ENCODE peak calls at places on chromosome 21, in seven cellular contexts. L is mammary epithelial cell, N is BE2C, A is fibroblast of mammary gland, Q is nephron progenitor cell, J is tibial artery, V is PC-3. C is an unnamed sample.
A peak's percentile ranks its signal among the peaks of the same experiment; 100 is the strongest.

GRCh38 chr21:15190837-15191236 is 126.0 kb upstream of the NRIP1 start:
- DNase-seq in J (no peak), V (peak; percentile 41), A (no peak), L (no peak), N (no peak), Q (no peak), C (no peak)

GRCh38 chr21:33871171-33871570 is 44.4 kb downstream of the ATP5PO start:
- DNase-seq in Q (no peak), J (no peak), N (no peak), A (peak; percentile 37), V (no peak), L (peak; percentile 35), C (no peak)

GRCh38 chr21:39108291-39109162 is 74.7 kb downstream of the PSMG1 start:
- DNase-seq in Q (no peak), V (no peak), N (no peak), L (no peak), J (no peak), A (no peak), C (no peak)

GRCh38 chr21:42465008-42465878 is 30.8 kb downstream of the RSPH1 start:
- DNase-seq in N (no peak), J (no peak), L (no peak), V (no peak), A (no peak), Q (no peak), C (peak; percentile 34)

GRCh38 chr21:42200906-42201614 is 17.9 kb upstream of the ABCG1 start:
- DNase-seq in Q (no peak), L (no peak), N (no peak), J (no peak), A (no peak), V (no peak), C (no peak)

GRCh38 chr21:41024341-41025056 is 143.5 kb upstream of the BACE2 start:
- DNase-seq in J (no peak), N (no peak), Q (peak; percentile 30), L (peak; percentile 33), V (no peak), A (no peak), C (no peak)

GRCh38 chr21:34073032-34073748 is at the start of the genes MRPS6 and SLC5A3:
- DNase-seq in N (peak; percentile 91), J (peak; percentile 67), A (peak; percentile 74), V (peak; percentile 83), L (peak; percentile 76), Q (peak; percentile 90), C (peak; percentile 80)

GRCh38 chr21:37905291-37905690 is 11.0 kb downstream of the KCNJ6 start:
- DNase-seq in N (no peak), L (no peak), Q (no peak), J (no peak), A (no peak), V (no peak), C (no peak)

GRCh38 chr21:36504067-36505058 is 24.4 kb upstream of the CLDN14 start:
- DNase-seq in A (peak; percentile 65), J (no peak), N (peak; percentile 39), Q (peak; percentile 54), L (peak; percentile 11), V (peak; percentile 78), C (no peak)

GRCh38 chr21:38645282-38645681 is 147.0 kb upstream of the ERG start:
- DNase-seq in N (no peak), J (no peak), Q (no peak), V (peak; percentile 76), A (peak; percentile 93), L (peak; percentile 96), C (no peak)

GRCh38 chr21:29557200-29557599 is 258.5 kb downstream of the BACH1 start:
- DNase-seq in V (no peak), L (no peak), N (no peak), Q (no peak), J (no peak), A (no peak), C (no peak)

GRCh38 chr21:36839123-36839522 is 127.3 kb downstream of the HLCS start:
- DNase-seq in V (no peak), Q (no peak), N (no peak), J (no peak), L (no peak), A (peak; percentile 75), C (no peak)

GRCh38 chr21:43306391-43306790 is 120.5 kb downstream of the SIK1 start:
- DNase-seq in Q (no peak), N (no peak), L (no peak), A (no peak), V (no peak), J (no peak), C (no peak)

GRCh38 chr21:41947596-41948403 is 6.0 kb downstream of the C2CD2 start:
- DNase-seq in V (no peak), J (no peak), Q (no peak), N (no peak), A (peak; percentile 81), L (no peak), C (no peak)

GRCh38 chr21:28396421-28396820 is 596.3 kb downstream of the LTN1 start:
- DNase-seq in V (no peak), Q (no peak), N (no peak), A (no peak), L (peak; percentile 64), J (no peak), C (no peak)

GRCh38 chr21:41227357-41228005 is 59.5 kb downstream of the BACE2 start:
- DNase-seq in Q (no peak), A (no peak), L (no peak), V (no peak), J (no peak), N (no peak), C (no peak)

GRCh38 chr21:42145569-42146250 is 73.2 kb upstream of the ABCG1 start:
- DNase-seq in Q (peak; percentile 68), L (peak; percentile 29), N (peak; percentile 60), J (no peak), A (peak; percentile 53), V (peak; percentile 77), C (peak; percentile 36)

GRCh38 chr21:35390013-35390776 is 341.1 kb upstream of the RUNX1 start:
- DNase-seq in Q (no peak), L (peak; percentile 88), J (no peak), N (no peak), V (peak; percentile 50), A (peak; percentile 62), C (no peak)

DNA sequence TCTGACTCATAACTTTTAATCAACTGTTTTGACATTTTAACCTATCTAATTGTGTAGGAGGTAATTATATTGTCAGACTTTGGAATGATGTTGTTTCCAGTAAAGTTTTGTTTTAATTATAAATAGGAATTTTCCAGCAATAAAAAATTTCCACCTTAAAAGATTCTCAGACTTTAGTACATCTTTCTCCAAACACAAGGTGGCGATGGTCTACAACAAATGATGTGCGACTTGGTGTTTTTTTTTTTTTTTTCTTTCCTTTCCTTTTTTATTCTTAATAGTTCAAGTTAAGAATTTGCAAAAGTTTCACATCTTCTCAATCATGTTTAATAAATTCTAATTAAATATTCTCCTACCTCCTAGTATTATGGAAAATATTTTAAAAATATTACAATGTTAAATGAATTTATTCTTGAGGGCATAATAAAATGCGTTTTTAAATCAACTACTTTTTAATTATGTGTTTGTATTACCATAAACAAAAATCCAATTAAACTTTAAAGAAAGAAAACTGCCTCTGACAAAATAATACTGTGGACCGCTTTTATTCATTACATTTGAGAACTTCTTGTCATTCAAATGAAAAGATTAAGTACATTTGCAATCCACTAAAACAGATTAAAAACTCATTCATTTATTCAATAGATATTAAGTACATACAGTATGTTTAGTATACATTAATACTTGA is 4.4 kb upstream of the ADAMTS1 start:
- DNase-seq in L (peak; percentile 37), J (no peak), V (peak; percentile 74), A (peak; percentile 80), Q (peak; percentile 21), N (peak; percentile 64), C (no peak)
- TF ChIP-seq CTCF in L (peak; percentile 58), J (peak; percentile 51), V (peak; percentile 60), A (peak; percentile 65), Q (peak; percentile 53), N (peak; percentile 57), C (no peak)

GRCh38 chr21:46285761-46286667 is at the start of gene YBEY:
- DNase-seq in J (peak; percentile 81), V (peak; percentile 92), A (peak; percentile 88), L (peak; percentile 91), Q (peak; percentile 88), N (peak; percentile 94), C (peak; percentile 83)
- TF ChIP-seq CTCF in J (peak; percentile 40), V (peak; percentile 46), A (peak; percentile 22), L (peak; percentile 48), Q (no peak), N (peak; percentile 29), C (no peak)

GRCh38 chr21:31536138-31536537 is 123.4 kb upstream of the SOD1 start:
- DNase-seq in J (no peak), L (no peak), V (no peak), A (no peak), Q (no peak), N (no peak), C (no peak)

GRCh38 chr21:31543191-31543590 is 116.3 kb upstream of the SOD1 start:
- DNase-seq in L (peak; percentile 48), A (peak; percentile 19), J (no peak), N (no peak), V (no peak), Q (no peak), C (no peak)

GRCh38 chr21:31538821-31539220 is 120.7 kb upstream of the SOD1 start:
- DNase-seq in N (no peak), J (no peak), L (no peak), V (no peak), Q (no peak), A (no peak), C (no peak)

DNA sequence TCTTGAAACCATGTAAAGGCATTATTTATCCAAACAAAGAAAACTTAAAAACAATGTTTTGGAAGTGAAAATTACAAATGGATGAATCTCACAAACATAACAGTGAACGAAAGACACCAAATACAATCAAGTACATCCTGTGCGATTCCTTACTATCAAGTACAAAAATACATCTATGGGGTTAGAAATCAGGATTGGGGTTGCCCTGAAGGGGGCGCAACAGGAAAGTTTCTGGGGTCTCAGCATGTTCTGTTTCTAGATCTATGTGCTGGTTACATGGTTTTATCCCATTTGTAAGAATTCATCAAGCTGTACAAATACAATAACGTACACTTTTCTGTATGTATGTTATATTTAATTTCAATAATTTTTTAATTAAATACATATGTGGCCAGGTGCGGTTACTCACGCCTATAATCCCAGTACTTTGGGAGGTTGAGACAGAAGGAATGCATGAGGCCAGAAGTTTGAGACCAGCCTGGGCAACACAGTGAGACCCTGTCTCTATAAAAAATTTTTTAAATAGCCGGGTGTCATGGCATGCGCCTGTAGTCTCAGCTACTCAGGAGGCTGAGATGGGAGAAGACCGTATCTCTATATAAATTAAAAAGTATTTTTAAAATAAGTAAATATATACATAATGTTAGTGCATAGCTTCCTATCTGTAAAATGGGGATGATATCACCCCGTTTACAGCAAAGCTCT is 121.5 kb upstream of the SOD1 start:
- DNase-seq in J (no peak), L (no peak), V (no peak), Q (no peak), N (no peak), A (no peak), C (no peak)
- TF ChIP-seq CTCF in J (no peak), L (no peak), V (peak; percentile 47), Q (peak; percentile 28), N (peak; percentile 45), A (no peak), C (no peak)

GRCh38 chr21:45102391-45102932 is 28.1 kb downstream of the ADARB1 start:
- DNase-seq in Q (no peak), A (peak; percentile 32), V (peak; percentile 89), L (peak; percentile 67), N (no peak), J (no peak), C (no peak)
- TF ChIP-seq CTCF in Q (no peak), A (peak; percentile 7), V (peak; percentile 58), L (peak; percentile 41), N (no peak), J (peak; percentile 42), C (no peak)

C was measured in activated B cell treated with CpG ODN at 0.5 μM for 24 hours.